ENCODE peak calls at places on chromosomes 12 and 14, in four cellular contexts. One of them, this sample, is unnamed.

GRCh38 chr14:56487090-56487667 is 92.4 kb upstream of the TMEM260 start:
- DNase-seq in AG04449: no peak
- DNase-seq in NB4: no peak
- DNase-seq in BJ: no peak
- DNase-seq in this sample: peak

GRCh38 chr14:54901380-54902142 is 1.1 kb downstream of the GCH1 start:
- DNase-seq in AG04449: no peak
- DNase-seq in NB4: no peak
- DNase-seq in BJ: no peak
- DNase-seq in this sample: peak

GRCh38 chr14:51609251-51609986 is 42.3 kb upstream of the FRMD6 start:
- DNase-seq in AG04449: no peak
- DNase-seq in NB4: no peak
- DNase-seq in BJ: no peak
- DNase-seq in this sample: peak

GRCh38 chr12:64080319-64081008 is 141.6 kb downstream of the KICS2 start:
- DNase-seq in AG04449: no peak
- DNase-seq in NB4: no peak
- DNase-seq in BJ: no peak
- DNase-seq in this sample: no peak

GRCh38 chr12:124927325-124928094 is 13.1 kb upstream of the UBC start:
- DNase-seq in AG04449: no peak
- DNase-seq in NB4: peak
- DNase-seq in BJ: no peak
- DNase-seq in this sample: peak

GRCh38 chr12:48291511-48291910 is 59.2 kb downstream of the ZNF641 start:
- DNase-seq in AG04449: no peak
- DNase-seq in NB4: no peak
- DNase-seq in BJ: no peak
- DNase-seq in this sample: no peak

GRCh38 chr12:15794836-15795235 is 5.6 kb upstream of the EPS8 start:
- DNase-seq in AG04449: no peak
- DNase-seq in NB4: no peak
- DNase-seq in BJ: no peak
- DNase-seq in this sample: no peak

GRCh38 chr12:64583395-64584172 is 26.7 kb upstream of the RASSF3 start:
- DNase-seq in AG04449: no peak
- DNase-seq in NB4: peak
- DNase-seq in BJ: no peak
- DNase-seq in this sample: peak

GRCh38 chr12:19012965-19013364 is 116.6 kb upstream of the PLEKHA5 start:
- DNase-seq in AG04449: no peak
- DNase-seq in NB4: no peak
- DNase-seq in BJ: no peak
- DNase-seq in this sample: no peak

GRCh38 chr12:121438207-121438606 is 38.3 kb downstream of the RNF34 start:
- DNase-seq in AG04449: no peak
- DNase-seq in NB4: no peak
- DNase-seq in BJ: no peak
- DNase-seq in this sample: no peak

GRCh38 chr12:71223139-71223538 is 65.3 kb upstream of the TSPAN8 start:
- DNase-seq in AG04449: no peak
- DNase-seq in NB4: no peak
- DNase-seq in BJ: no peak
- DNase-seq in this sample: peak

GRCh38 chr12:78530065-78530765 is 334.4 kb upstream of the SYT1 start:
- DNase-seq in AG04449: no peak
- DNase-seq in NB4: no peak
- DNase-seq in BJ: peak
- DNase-seq in this sample: peak

GRCh38 chr12:109517619-109518018 is 40.2 kb downstream of the UBE3B start:
- DNase-seq in AG04449: no peak
- DNase-seq in NB4: no peak
- DNase-seq in BJ: no peak
- DNase-seq in this sample: no peak

GRCh38 chr12:96743606-96744005 is 163.5 kb upstream of the NEDD1 start:
- DNase-seq in AG04449: no peak
- DNase-seq in NB4: no peak
- DNase-seq in BJ: no peak
- DNase-seq in this sample: peak

GRCh38 chr14:68637106-68638021 is 155.5 kb downstream of the ZFP36L1 start:
- DNase-seq in AG04449: no peak
- DNase-seq in NB4: no peak
- DNase-seq in BJ: peak
- DNase-seq in this sample: peak

GRCh38 chr12:48973992-48974673 is 2.6 kb upstream of the WNT10B start:
- DNase-seq in AG04449: no peak
- DNase-seq in NB4: peak
- DNase-seq in BJ: no peak
- DNase-seq in this sample: peak

GRCh38 chr12:70828391-70828790 is 92.1 kb downstream of the PTPRR start:
- DNase-seq in AG04449: peak
- DNase-seq in NB4: no peak
- DNase-seq in BJ: no peak
- DNase-seq in this sample: peak

GRCh38 chr12:131242741-131243496 is 289.2 kb downstream of the ADGRD1 start:
- DNase-seq in AG04449: no peak
- DNase-seq in NB4: peak
- DNase-seq in BJ: no peak
- DNase-seq in this sample: no peak

GRCh38 chr14:24900281-24900868 is 149.6 kb downstream of the STXBP6 start:
- DNase-seq in AG04449: no peak
- DNase-seq in NB4: no peak
- DNase-seq in BJ: peak
- DNase-seq in this sample: no peak

GRCh38 chr12:110696283-110696682 is 7.4 kb upstream of the HVCN1 start:
- DNase-seq in AG04449: no peak
- DNase-seq in NB4: no peak
- DNase-seq in BJ: no peak
- DNase-seq in this sample: no peak

GRCh38 chr14:39467889-39468524 is 35.8 kb upstream of the FBXO33 start:
- DNase-seq in AG04449: no peak
- DNase-seq in NB4: peak
- DNase-seq in BJ: no peak
- DNase-seq in this sample: peak

GRCh38 chr12:131362290-131363211 is 348.3 kb upstream of the SFSWAP start:
- DNase-seq in AG04449: no peak
- DNase-seq in NB4: no peak
- DNase-seq in BJ: no peak
- DNase-seq in this sample: no peak

GRCh38 chr12:123033392-123034021 is 53.0 kb downstream of the ARL6IP4 start:
- DNase-seq in AG04449: no peak
- DNase-seq in NB4: no peak
- DNase-seq in BJ: no peak
- DNase-seq in this sample: no peak

GRCh38 chr14:92475451-92476187 is 38.0 kb upstream of the RIN3 start:
- DNase-seq in AG04449: no peak
- DNase-seq in NB4: peak
- DNase-seq in BJ: no peak
- DNase-seq in this sample: peak

GRCh38 chr12:132315507-132315906 is 13.9 kb downstream of the GALNT9 start:
- DNase-seq in AG04449: no peak
- DNase-seq in NB4: no peak
- DNase-seq in BJ: no peak
- DNase-seq in this sample: no peak

GRCh38 chr12:88957358-88957757 is 377.1 kb upstream of the KITLG start:
- DNase-seq in AG04449: no peak
- DNase-seq in NB4: no peak
- DNase-seq in BJ: no peak
- DNase-seq in this sample: no peak

GRCh38 chr12:59077153-59077930 is 157.0 kb upstream of the LRIG3 start:
- DNase-seq in AG04449: no peak
- DNase-seq in NB4: no peak
- DNase-seq in BJ: no peak
- DNase-seq in this sample: peak

GRCh38 chr14:96072076-96072475 is 32.9 kb downstream of the C14orf132 start:
- DNase-seq in AG04449: no peak
- DNase-seq in NB4: no peak
- DNase-seq in BJ: no peak
- DNase-seq in this sample: no peak

GRCh38 chr14:74456684-74457083 is 30.7 kb upstream of the SYNDIG1L start:
- DNase-seq in AG04449: no peak
- DNase-seq in NB4: no peak
- DNase-seq in BJ: no peak
- DNase-seq in this sample: no peak

GRCh38 chr12:125983784-125984510 is 918.7 kb downstream of the AACS start:
- DNase-seq in AG04449: no peak
- DNase-seq in NB4: no peak
- DNase-seq in BJ: no peak
- DNase-seq in this sample: no peak

GRCh38 chr12:47079894-47080724 is at the start of gene AMIGO2:
- DNase-seq in AG04449: no peak
- DNase-seq in NB4: peak
- DNase-seq in BJ: no peak
- DNase-seq in this sample: peak

GRCh38 chr12:23113781-23114180 is 488.8 kb downstream of the ETNK1 start:
- DNase-seq in AG04449: no peak
- DNase-seq in NB4: no peak
- DNase-seq in BJ: no peak
- DNase-seq in this sample: peak

GRCh38 chr12:7092986-7093460 is 778 bp upstream of the C1R start:
- DNase-seq in AG04449: no peak
- DNase-seq in NB4: no peak
- DNase-seq in BJ: no peak
- DNase-seq in this sample: no peak

GRCh38 chr14:65069874-65070709 is 32.2 kb downstream of the MAX start:
- DNase-seq in AG04449: no peak
- DNase-seq in NB4: no peak
- DNase-seq in BJ: no peak
- DNase-seq in this sample: no peak

DNA sequence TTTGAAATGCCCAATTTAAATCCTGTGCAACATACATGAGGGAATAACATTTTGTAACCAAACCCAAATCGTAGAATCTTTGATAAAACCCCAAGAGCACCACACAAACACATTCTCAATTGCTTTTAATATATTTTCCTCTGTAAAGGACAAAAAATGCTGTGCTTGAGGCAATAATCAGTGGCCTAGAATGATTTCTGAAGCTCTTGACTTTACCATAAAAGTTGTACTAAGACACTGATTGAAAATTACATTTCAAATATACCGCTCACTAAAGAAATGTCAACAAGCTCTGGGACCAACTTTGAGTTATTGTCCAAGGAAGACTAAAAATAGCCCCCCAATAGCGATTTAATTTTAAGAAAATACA is 1.5 kb downstream of the EML5 start:
- DNase-seq in AG04449: no peak
- DNase-seq in NB4: no peak
- DNase-seq in BJ: no peak
- DNase-seq in this sample: no peak
- H3K4me3 ChIP-seq in AG04449: peak
- H3K4me3 ChIP-seq in NB4: no peak
- H3K4me3 ChIP-seq in BJ: no peak
- H3K4me3 ChIP-seq in this sample: no peak

DNA sequence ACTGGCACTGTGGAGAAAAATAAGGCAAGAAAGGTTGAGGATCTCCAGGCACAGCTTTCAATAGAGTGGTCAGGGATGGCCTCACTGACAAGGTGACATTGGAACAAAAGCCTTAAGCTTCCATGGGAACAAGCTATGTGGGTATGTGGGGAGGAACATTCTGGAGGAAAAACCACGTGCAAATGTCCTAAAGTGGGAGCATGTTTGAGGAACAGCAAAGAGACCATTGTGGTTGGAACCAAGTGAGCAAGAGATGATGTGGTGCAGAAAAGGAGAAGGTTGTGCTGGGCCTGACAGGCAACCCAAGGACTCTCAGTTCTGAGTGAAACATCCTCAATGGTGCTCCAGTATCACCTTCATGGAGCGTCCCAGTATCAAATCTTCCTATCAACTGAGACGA is 184.0 kb downstream of the CAND1 start:
- DNase-seq in AG04449: no peak
- DNase-seq in NB4: no peak
- DNase-seq in BJ: no peak
- DNase-seq in this sample: no peak
- H3K4me3 ChIP-seq in AG04449: no peak
- H3K4me3 ChIP-seq in NB4: no peak
- H3K4me3 ChIP-seq in BJ: no peak
- H3K4me3 ChIP-seq in this sample: no peak

DNA sequence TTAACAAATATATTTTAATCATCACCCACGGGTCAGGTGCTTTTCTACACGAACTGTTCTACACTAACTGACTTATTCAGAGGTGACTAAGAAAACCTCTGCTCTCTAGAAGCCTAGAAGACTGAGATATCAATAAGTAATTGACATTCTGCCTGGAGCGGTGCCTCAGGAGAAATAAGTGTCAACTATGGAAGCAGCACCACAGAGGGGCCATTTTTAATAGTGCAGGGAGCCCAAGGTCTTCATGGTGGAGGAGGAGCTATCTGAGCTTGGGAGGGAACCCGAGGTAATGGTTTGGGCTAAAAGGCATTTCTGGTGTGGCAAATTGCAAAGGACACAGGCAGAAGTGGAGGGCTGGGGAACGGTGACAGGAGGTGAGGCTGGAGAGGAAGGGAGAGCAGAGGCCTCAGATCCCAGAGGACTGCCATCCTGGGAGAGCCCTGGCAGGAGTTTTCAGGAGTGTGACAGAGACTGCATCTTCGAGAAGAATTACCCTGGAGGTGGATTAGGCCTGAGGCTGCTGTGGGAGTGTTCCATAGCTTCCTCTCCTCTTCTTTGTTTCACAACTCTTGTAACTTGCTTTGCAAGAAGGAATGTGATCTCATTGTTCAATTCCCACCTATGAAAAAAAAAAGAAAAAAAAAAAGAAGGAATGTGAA is 123.1 kb downstream of the NPAS3 start:
- DNase-seq in AG04449: no peak
- DNase-seq in NB4: no peak
- DNase-seq in BJ: no peak
- DNase-seq in this sample: no peak
- H3K4me3 ChIP-seq in AG04449: no peak
- H3K4me3 ChIP-seq in NB4: no peak
- H3K4me3 ChIP-seq in BJ: no peak
- H3K4me3 ChIP-seq in this sample: no peak

DNA sequence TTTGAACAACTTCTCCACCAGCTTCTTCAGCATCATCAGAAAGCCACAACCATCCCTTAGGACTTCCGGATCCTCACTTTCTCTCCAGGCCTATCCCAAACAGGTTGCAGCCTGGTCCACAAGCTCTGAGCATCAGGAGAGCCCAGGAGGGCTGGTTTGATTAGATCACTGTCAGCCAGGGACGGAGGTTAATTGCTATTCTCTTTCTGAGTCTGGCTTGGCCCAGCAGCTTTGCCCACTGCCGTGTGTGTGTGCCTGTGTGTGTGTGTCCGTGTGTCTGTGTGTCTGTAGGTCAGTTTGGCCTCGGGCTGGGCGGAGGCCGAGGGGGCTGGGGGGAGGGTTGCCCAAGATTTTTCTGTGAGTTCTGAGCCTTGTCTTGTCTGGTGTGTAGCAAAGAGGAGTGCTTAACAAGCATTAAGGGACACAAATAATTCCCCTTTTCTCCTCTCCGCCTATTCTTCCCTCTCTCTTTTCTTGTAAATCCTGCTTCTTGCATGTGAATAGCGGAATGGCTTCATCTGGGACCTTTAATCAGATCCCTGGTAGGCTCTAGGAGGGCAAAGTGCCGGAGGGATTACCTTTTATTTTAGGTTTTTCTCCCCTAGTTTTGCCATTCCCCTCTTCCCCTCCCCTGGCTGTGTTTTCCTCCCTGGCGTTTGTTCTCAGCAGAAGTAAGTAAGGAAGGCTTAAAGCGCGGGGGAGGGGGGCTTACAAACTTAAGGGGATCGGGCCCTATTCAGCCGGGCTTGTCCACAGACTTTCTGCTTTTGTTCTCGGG is 138.2 kb upstream of the LHX5 start:
- DNase-seq in AG04449: no peak
- DNase-seq in NB4: no peak
- DNase-seq in BJ: no peak
- DNase-seq in this sample: no peak
- H3K4me3 ChIP-seq in AG04449: no peak
- H3K4me3 ChIP-seq in NB4: no peak
- H3K4me3 ChIP-seq in BJ: no peak
- H3K4me3 ChIP-seq in this sample: no peak

This sample was measured in choroid plexus epithelial cell.